ENCODE peak calls at places on chromosomes 11 and 22, in four cellular contexts. U is GM12878, Y is HL-60, X is K562. D is an unnamed sample.

GRCh38 chr11:15035283-15035682 is 38.1 kb upstream of the CALCB start:
- DNase-seq in X (peak; percentile 6), U (no peak), Y (no peak), D (no peak)

GRCh38 chr11:124747406-124748099 is 4.5 kb downstream of the VSIG2 start:
- DNase-seq in U (no peak), Y (no peak), X (no peak), D (no peak)

GRCh38 chr11:41522391-41522790 is 62.9 kb upstream of the LRRC4C start:
- DNase-seq in Y (no peak), U (no peak), X (no peak), D (no peak)

GRCh38 chr11:128691802-128692749 is 1.8 kb upstream of the FLI1 start:
- DNase-seq in U (no peak), X (no peak), Y (no peak), D (peak; percentile 31)

GRCh38 chr22:37195921-37196320 is 7.9 kb upstream of the C1QTNF6 start:
- DNase-seq in X (no peak), Y (no peak), U (no peak), D (no peak)

GRCh38 chr11:61507962-61508824 is at the start of gene LRRC10B:
- DNase-seq in Y (peak; percentile 53), X (peak; percentile 31), U (no peak), D (peak; percentile 61)

GRCh38 chr11:112732031-112732430 is 229.2 kb upstream of the NCAM1 start:
- DNase-seq in X (no peak), Y (no peak), U (no peak), D (no peak)

GRCh38 chr11:45105233-45105992 is 41.0 kb upstream of the PRDM11 start:
- DNase-seq in Y (peak; percentile 62), X (peak; percentile 64), U (no peak), D (peak; percentile 52)

GRCh38 chr22:33919591-33920501 is at the start of gene LARGE1:
- DNase-seq in Y (no peak), U (no peak), X (no peak), D (peak; percentile 32)

GRCh38 chr11:11567862-11568650 is 53.7 kb downstream of the GALNT18 start:
- DNase-seq in Y (no peak), U (peak; percentile 25), X (no peak), D (no peak)

GRCh38 chr22:29580200-29580810 is 608 bp downstream of the NIPSNAP1 start:
- DNase-seq in U (no peak), X (no peak), Y (no peak), D (peak; percentile 30)

GRCh38 chr11:1209371-1210057 is 13.4 kb upstream of the MUC5B start:
- DNase-seq in Y (no peak), X (no peak), U (no peak), D (no peak)

GRCh38 chr11:9757809-9758675 is 94.2 kb downstream of the SWAP70 start:
- DNase-seq in X (peak; percentile 90), U (no peak), Y (peak; percentile 92), D (peak; percentile 95)

GRCh38 chr11:121524233-121524631 is 71.5 kb upstream of the SORL1-AS1 start:
- DNase-seq in Y (peak; percentile 24), X (no peak), U (no peak), D (no peak)

GRCh38 chr22:39883057-39883456 is 10.5 kb downstream of the ENTHD1 start:
- DNase-seq in X (no peak), Y (no peak), U (no peak), D (no peak)

GRCh38 chr11:66289548-66290331 is 797 bp upstream of the YIF1A start:
- DNase-seq in U (peak; percentile 45), X (peak; percentile 86), Y (peak; percentile 69), D (peak; percentile 90)

GRCh38 chr11:103536335-103536722 is 427.1 kb downstream of the DYNC2H1 start:
- DNase-seq in Y (no peak), U (no peak), X (no peak), D (no peak)

DNA sequence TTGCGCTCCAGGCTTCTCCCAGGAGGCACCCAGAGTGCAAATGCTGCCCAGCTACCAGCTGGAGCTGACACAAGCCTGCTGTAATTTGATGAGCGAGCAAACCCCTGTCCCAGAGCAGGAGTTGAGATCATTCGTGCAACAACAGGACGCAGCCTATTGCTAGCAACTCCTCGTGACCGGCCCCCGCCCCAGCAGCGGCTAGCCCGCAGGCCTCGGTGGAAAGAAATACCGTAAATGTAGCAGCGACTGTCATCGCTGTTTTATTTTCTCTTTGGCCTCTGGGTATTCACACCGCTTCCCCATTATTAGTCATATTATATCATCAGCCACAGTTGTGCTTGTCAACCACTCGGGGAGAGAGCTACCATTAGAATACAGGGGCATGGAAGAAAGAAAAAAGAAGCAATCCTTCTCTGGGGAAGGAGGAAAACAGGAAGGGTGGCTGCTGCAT is 59.2 kb upstream of the ATXN10 start:
- DNase-seq in U (no peak), X (no peak), Y (peak; percentile 77), D (no peak)
- TF ChIP-seq POLR2AphosphoS5 in U (no peak), X (no peak), Y (no peak), D (no peak)

GRCh38 chr22:19382240-19382639 is 49.3 kb downstream of the HIRA start:
- DNase-seq in X (no peak), U (no peak), Y (no peak), D (no peak)

GRCh38 chr22:19383292-19383691 is 48.2 kb downstream of the HIRA start:
- DNase-seq in Y (no peak), U (no peak), X (no peak), D (no peak)

GRCh38 chr22:19387575-19387974 is 44.0 kb downstream of the HIRA start:
- DNase-seq in Y (no peak), U (no peak), X (no peak), D (no peak)

GRCh38 chr22:19385221-19385906 is 46.2 kb downstream of the HIRA start:
- DNase-seq in Y (no peak), X (no peak), U (no peak), D (no peak)

GRCh38 chr22:19386248-19386647 is 45.3 kb downstream of the HIRA start:
- DNase-seq in Y (no peak), X (no peak), U (no peak), D (no peak)
- TF ChIP-seq SPI1 in Y (no peak), X (no peak), U (no peak), D (no peak)

GRCh38 chr22:19566599-19567382 is 42.6 kb upstream of the CLDN5 start:
- DNase-seq in Y (no peak), X (peak; percentile 34), U (no peak), D (no peak)
- TF ChIP-seq POLR2AphosphoS5 in Y (no peak), X (no peak), U (no peak), D (no peak)

DNA sequence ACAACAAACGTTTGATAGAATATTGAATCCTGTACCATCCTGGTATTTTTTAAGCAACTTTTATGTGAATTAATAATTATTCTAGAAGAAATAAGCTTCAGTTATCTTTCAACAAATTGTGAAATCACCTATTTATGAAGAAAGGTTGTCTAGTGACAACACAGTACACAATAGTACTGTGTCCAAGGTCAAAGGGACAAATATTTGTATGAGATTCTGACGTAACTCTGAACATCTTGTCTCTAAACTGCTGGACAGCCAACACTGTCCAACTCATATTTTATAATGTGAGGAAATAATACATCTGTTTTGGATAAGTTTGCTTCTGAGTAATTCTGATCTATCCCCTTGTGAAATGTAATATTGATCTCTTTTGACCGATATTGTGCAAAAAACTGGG is 18.9 kb downstream of the CASP5 start:
- DNase-seq in Y (no peak), U (no peak), X (no peak), D (no peak)
- TF ChIP-seq SPI1 in Y (no peak), U (no peak), X (no peak), D (no peak)

GRCh38 chr11:131638889-131639288 is 268.5 kb downstream of the NTM start:
- DNase-seq in U (no peak), Y (no peak), X (no peak), D (no peak)

GRCh38 chr11:131645237-131645636 is 274.8 kb downstream of the NTM start:
- DNase-seq in U (no peak), Y (no peak), X (no peak), D (no peak)

GRCh38 chr11:131640320-131640719 is 269.9 kb downstream of the NTM start:
- DNase-seq in Y (no peak), U (no peak), X (no peak), D (no peak)

GRCh38 chr11:131643171-131643570 is 272.8 kb downstream of the NTM start:
- DNase-seq in X (no peak), U (no peak), Y (no peak), D (no peak)

DNA sequence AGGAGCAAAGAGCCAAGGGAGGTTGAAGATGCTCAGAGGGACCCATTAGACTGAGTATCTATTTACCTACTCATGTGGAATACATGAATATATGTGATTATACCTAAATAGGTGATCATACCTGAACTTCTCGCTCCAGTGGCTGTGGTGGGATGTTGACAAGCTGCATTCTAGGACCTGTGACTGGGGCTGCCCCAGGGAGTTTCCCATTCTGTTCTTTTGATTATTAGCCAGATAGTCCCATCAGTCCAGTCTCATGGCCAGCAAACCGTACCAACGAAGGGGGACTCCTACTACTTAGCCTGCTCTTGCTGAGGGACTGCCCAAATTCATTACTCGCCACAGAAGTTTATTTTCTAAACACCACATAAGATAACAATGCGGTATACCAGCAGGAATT is 273.8 kb downstream of the NTM start:
- DNase-seq in X (no peak), U (peak; percentile 21), Y (no peak), D (no peak)
- TF ChIP-seq POLR2AphosphoS5 in X (no peak), U (no peak), Y (no peak), D (no peak)

GRCh38 chr11:68002943-68003845 is 703 bp downstream of the UNC93B1 start:
- DNase-seq in U (no peak), X (peak; percentile 47), Y (peak; percentile 55), D (no peak)
- TF ChIP-seq SPI1 in U (peak; percentile 88), X (peak; percentile 62), Y (peak; percentile 70), D (peak; percentile 85)

GRCh38 chr11:75264356-75264755 is 23.8 kb downstream of the TPBGL start:
- DNase-seq in Y (no peak), U (no peak), X (no peak), D (no peak)

GRCh38 chr11:75262436-75262835 is 21.9 kb downstream of the TPBGL start:
- DNase-seq in X (no peak), U (no peak), Y (no peak), D (no peak)

GRCh38 chr11:75261902-75262361 is 21.4 kb downstream of the TPBGL start:
- DNase-seq in X (no peak), U (no peak), Y (no peak), D (no peak)

GRCh38 chr11:75263944-75264349 is 23.4 kb downstream of the TPBGL start:
- DNase-seq in U (no peak), X (no peak), Y (peak; percentile 71), D (no peak)

GRCh38 chr11:75262961-75263852 is 22.6 kb downstream of the TPBGL start:
- DNase-seq in U (no peak), Y (no peak), X (no peak), D (no peak)
- TF ChIP-seq POLR2AphosphoS5 in U (no peak), Y (peak; percentile 6), X (no peak), D (no peak)

D was measured in GM12891.